ENCODE peak calls at places on chromosome 11, in six cellular contexts. N, A, B, D, E and F are unnamed samples.

GRCh38 chr11:33389635-33390034 is 132.5 kb downstream of the HIPK3 start:
- DNase-seq in N (no peak), E (no peak), A (no peak), D (no peak), B (no peak), F (no peak)

GRCh38 chr11:27437824-27438594 is 34.6 kb downstream of the LGR4 start:
- DNase-seq in D (no peak), B (no peak), N (no peak), E (no peak), A (no peak), F (no peak)

GRCh38 chr11:46348566-46348981 is 1.3 kb downstream of the DGKZ start:
- DNase-seq in N (no peak), E (no peak), B (no peak), D (no peak), A (peak; percentile 47), F (no peak)

GRCh38 chr11:106456651-106457050 is 379.2 kb downstream of the AASDHPPT start:
- DNase-seq in A (no peak), E (no peak), B (no peak), D (no peak), N (no peak), F (no peak)

GRCh38 chr11:111472228-111472627 is 40.0 kb downstream of the BTG4 start:
- DNase-seq in E (no peak), N (no peak), B (no peak), A (no peak), D (no peak), F (no peak)

GRCh38 chr11:35615911-35616900 is 2.1 kb upstream of the FJX1 start:
- DNase-seq in D (peak; percentile 80), A (no peak), E (peak; percentile 52), N (peak; percentile 57), B (peak; percentile 6), F (peak; percentile 30)

GRCh38 chr11:117443269-117444186 is 115.9 kb downstream of the CEP164 start:
- DNase-seq in A (peak; percentile 75), N (peak; percentile 38), E (no peak), B (no peak), D (peak; percentile 29), F (peak; percentile 35)

GRCh38 chr11:76244311-76245061 is 38.2 kb upstream of the WNT11 start:
- DNase-seq in E (no peak), A (no peak), N (peak; percentile 16), D (no peak), B (no peak), F (no peak)

GRCh38 chr11:72189448-72190250 is 2.3 kb upstream of the FOLR1 start:
- DNase-seq in B (no peak), D (no peak), N (no peak), A (no peak), E (no peak), F (no peak)